ENCODE peak calls at places on chromosomes 6 and 20, in four cellular contexts. One of them, this sample, is unnamed.

GRCh38 chr6:84137051-84137375 is 90.4 kb downstream of the CEP162 start:
- DNase-seq in kidney: no peak
- DNase-seq in right lobe of liver: no peak
- DNase-seq in astrocyte of the spinal cord: peak; percentile 92
- DNase-seq in this sample: no peak

GRCh38 chr20:22407237-22408193 is 176.9 kb downstream of the FOXA2 start:
- DNase-seq in kidney: no peak
- DNase-seq in astrocyte of the spinal cord: no peak
- DNase-seq in right lobe of liver: no peak
- DNase-seq in this sample: no peak

GRCh38 chr6:31525932-31526591 is 2.7 kb upstream of the MCCD1 start:
- DNase-seq in astrocyte of the spinal cord: peak; percentile 18
- DNase-seq in right lobe of liver: no peak
- DNase-seq in kidney: no peak
- DNase-seq in this sample: no peak

GRCh38 chr6:43250992-43251373 is 7.7 kb downstream of the TTBK1 start:
- DNase-seq in right lobe of liver: no peak
- DNase-seq in kidney: no peak
- DNase-seq in astrocyte of the spinal cord: no peak
- DNase-seq in this sample: no peak

GRCh38 chr6:50236164-50236563 is 186.4 kb upstream of the DEFB112 start:
- DNase-seq in kidney: no peak
- DNase-seq in right lobe of liver: no peak
- DNase-seq in astrocyte of the spinal cord: no peak
- DNase-seq in this sample: no peak

GRCh38 chr6:130848945-130849344 is 21.7 kb downstream of the SMLR1 start:
- DNase-seq in kidney: no peak
- DNase-seq in right lobe of liver: no peak
- DNase-seq in astrocyte of the spinal cord: no peak
- DNase-seq in this sample: no peak

GRCh38 chr6:125944434-125944816 is 12.1 kb upstream of the HINT3 start:
- DNase-seq in astrocyte of the spinal cord: peak; percentile 51
- DNase-seq in kidney: peak; percentile 83
- DNase-seq in right lobe of liver: peak; percentile 91
- DNase-seq in this sample: no peak

GRCh38 chr6:133894795-133895401 is 6.0 kb downstream of the TCF21 start:
- DNase-seq in kidney: no peak
- DNase-seq in astrocyte of the spinal cord: peak; percentile 37
- DNase-seq in right lobe of liver: no peak
- DNase-seq in this sample: no peak

GRCh38 chr20:20731945-20732296 is 19.5 kb upstream of the RALGAPA2 start:
- DNase-seq in kidney: no peak
- DNase-seq in right lobe of liver: no peak
- DNase-seq in astrocyte of the spinal cord: peak; percentile 25
- DNase-seq in this sample: no peak

GRCh38 chr20:33443006-33443511 is 504 bp downstream of the SNTA1 start:
- DNase-seq in kidney: peak; percentile 84
- DNase-seq in right lobe of liver: peak; percentile 61
- DNase-seq in astrocyte of the spinal cord: no peak
- DNase-seq in this sample: no peak

GRCh38 chr20:50151034-50151743 is 2.3 kb downstream of the PEDS1 start:
- DNase-seq in astrocyte of the spinal cord: no peak
- DNase-seq in kidney: no peak
- DNase-seq in right lobe of liver: no peak
- DNase-seq in this sample: no peak

GRCh38 chr6:50822078-50822476 is 3.4 kb downstream of the TFAP2B start:
- DNase-seq in astrocyte of the spinal cord: no peak
- DNase-seq in right lobe of liver: no peak
- DNase-seq in kidney: no peak
- DNase-seq in this sample: no peak

GRCh38 chr6:169932491-169932890 is 181.1 kb downstream of the ERMARD start:
- DNase-seq in astrocyte of the spinal cord: no peak
- DNase-seq in right lobe of liver: no peak
- DNase-seq in kidney: peak; percentile 52
- DNase-seq in this sample: no peak

GRCh38 chr6:41073203-41073967 is 611 bp downstream of the NFYA start:
- DNase-seq in kidney: peak; percentile 95
- DNase-seq in astrocyte of the spinal cord: peak; percentile 81
- DNase-seq in right lobe of liver: peak; percentile 94
- DNase-seq in this sample: no peak

GRCh38 chr6:56604186-56604585 is 38.5 kb downstream of the DST start:
- DNase-seq in astrocyte of the spinal cord: no peak
- DNase-seq in right lobe of liver: no peak
- DNase-seq in kidney: no peak
- DNase-seq in this sample: no peak

GRCh38 chr20:1979116-1979778 is 14.6 kb downstream of the PDYN start:
- DNase-seq in astrocyte of the spinal cord: no peak
- DNase-seq in kidney: no peak
- DNase-seq in right lobe of liver: no peak
- DNase-seq in this sample: no peak

GRCh38 chr6:15417811-15418210 is 171.9 kb downstream of the JARID2 start:
- DNase-seq in astrocyte of the spinal cord: peak; percentile 90
- DNase-seq in kidney: no peak
- DNase-seq in right lobe of liver: no peak
- DNase-seq in this sample: no peak

GRCh38 chr6:7727951-7728854 is 2.3 kb downstream of the BMP6 start:
- DNase-seq in right lobe of liver: no peak
- DNase-seq in astrocyte of the spinal cord: no peak
- DNase-seq in kidney: peak; percentile 73
- DNase-seq in this sample: no peak

GRCh38 chr20:31472395-31473330 is 2.3 kb downstream of the DEFB124 start:
- DNase-seq in right lobe of liver: no peak
- DNase-seq in kidney: no peak
- DNase-seq in astrocyte of the spinal cord: no peak
- DNase-seq in this sample: no peak

GRCh38 chr6:33018904-33019303 is 9.5 kb upstream of the HLA-DOA start:
- DNase-seq in astrocyte of the spinal cord: peak; percentile 4
- DNase-seq in right lobe of liver: peak; percentile 72
- DNase-seq in kidney: peak; percentile 83
- DNase-seq in this sample: no peak

GRCh38 chr6:109318328-109318876 is 63.9 kb downstream of the CD164 start:
- DNase-seq in right lobe of liver: peak; percentile 69
- DNase-seq in kidney: no peak
- DNase-seq in astrocyte of the spinal cord: no peak
- DNase-seq in this sample: no peak

GRCh38 chr6:1771324-1771723 is 161.6 kb downstream of the FOXC1 start:
- DNase-seq in kidney: no peak
- DNase-seq in astrocyte of the spinal cord: no peak
- DNase-seq in right lobe of liver: no peak
- DNase-seq in this sample: no peak

GRCh38 chr6:1424306-1424927 is 35.0 kb downstream of the FOXF2 start:
- DNase-seq in kidney: no peak
- DNase-seq in right lobe of liver: peak; percentile 62
- DNase-seq in astrocyte of the spinal cord: peak; percentile 57
- DNase-seq in this sample: no peak

GRCh38 chr6:8005136-8005535 is 59.1 kb downstream of the BLOC1S5 start:
- DNase-seq in kidney: no peak
- DNase-seq in astrocyte of the spinal cord: no peak
- DNase-seq in right lobe of liver: no peak
- DNase-seq in this sample: no peak

GRCh38 chr20:38001173-38001875 is 31.9 kb downstream of the TTI1 start:
- DNase-seq in right lobe of liver: no peak
- DNase-seq in astrocyte of the spinal cord: peak; percentile 72
- DNase-seq in kidney: no peak
- DNase-seq in this sample: no peak

GRCh38 chr6:146788115-146788514 is 189.3 kb downstream of the ADGB start:
- DNase-seq in astrocyte of the spinal cord: no peak
- DNase-seq in kidney: no peak
- DNase-seq in right lobe of liver: no peak
- DNase-seq in this sample: peak; percentile 29

GRCh38 chr20:48350291-48350988 is 477.4 kb downstream of the PREX1 start:
- DNase-seq in right lobe of liver: no peak
- DNase-seq in astrocyte of the spinal cord: no peak
- DNase-seq in kidney: no peak
- DNase-seq in this sample: no peak

GRCh38 chr20:59823860-59824259 is 109.6 kb downstream of the SYCP2 start:
- DNase-seq in astrocyte of the spinal cord: no peak
- DNase-seq in right lobe of liver: no peak
- DNase-seq in kidney: no peak
- DNase-seq in this sample: no peak

GRCh38 chr6:42049116-42049809 is 1.1 kb upstream of the TAF8 start:
- DNase-seq in right lobe of liver: peak; percentile 52
- DNase-seq in kidney: peak; percentile 83
- DNase-seq in astrocyte of the spinal cord: no peak
- DNase-seq in this sample: no peak

GRCh38 chr20:44843863-44844262 is 33.5 kb upstream of the RIMS4 start:
- DNase-seq in kidney: no peak
- DNase-seq in astrocyte of the spinal cord: no peak
- DNase-seq in right lobe of liver: no peak
- DNase-seq in this sample: no peak

GRCh38 chr6:37005061-37005810 is at the start of gene FGD2:
- DNase-seq in kidney: no peak
- DNase-seq in astrocyte of the spinal cord: no peak
- DNase-seq in right lobe of liver: no peak
- DNase-seq in this sample: no peak

GRCh38 chr6:141202641-141203040 is 930.1 kb upstream of the GJE1 start:
- DNase-seq in kidney: no peak
- DNase-seq in astrocyte of the spinal cord: no peak
- DNase-seq in right lobe of liver: no peak
- DNase-seq in this sample: peak; percentile 57

GRCh38 chr6:24933868-24934401 is 1.8 kb downstream of the RIPOR2 start:
- DNase-seq in astrocyte of the spinal cord: no peak
- DNase-seq in kidney: no peak
- DNase-seq in right lobe of liver: no peak
- DNase-seq in this sample: no peak

GRCh38 chr6:136793348-136793747 is 1.1 kb upstream of the MAP3K5 start:
- DNase-seq in right lobe of liver: no peak
- DNase-seq in kidney: no peak
- DNase-seq in astrocyte of the spinal cord: no peak
- DNase-seq in this sample: no peak

GRCh38 chr20:58703765-58704331 is 11.2 kb downstream of the NPEPL1 start:
- DNase-seq in right lobe of liver: no peak
- DNase-seq in kidney: no peak
- DNase-seq in astrocyte of the spinal cord: no peak
- DNase-seq in this sample: no peak

GRCh38 chr6:100470721-100471120 is 6.0 kb upstream of the SIM1 start:
- DNase-seq in kidney: no peak
- DNase-seq in astrocyte of the spinal cord: no peak
- DNase-seq in right lobe of liver: no peak
- DNase-seq in this sample: no peak

GRCh38 chr6:143245656-143246055 is 185.0 kb downstream of the AIG1 start:
- DNase-seq in right lobe of liver: no peak
- DNase-seq in astrocyte of the spinal cord: no peak
- DNase-seq in kidney: no peak
- DNase-seq in this sample: no peak

GRCh38 chr6:31815025-31815838 is at the start of the genes HSPA1A and HSPA1L:
- DNase-seq in astrocyte of the spinal cord: peak; percentile 97
- DNase-seq in right lobe of liver: peak; percentile 98
- DNase-seq in kidney: peak; percentile 98
- DNase-seq in this sample: peak; percentile 89

GRCh38 chr6:150336299-150336698 is 32.5 kb upstream of the IYD start:
- DNase-seq in right lobe of liver: no peak
- DNase-seq in kidney: no peak
- DNase-seq in astrocyte of the spinal cord: no peak
- DNase-seq in this sample: no peak

DNA sequence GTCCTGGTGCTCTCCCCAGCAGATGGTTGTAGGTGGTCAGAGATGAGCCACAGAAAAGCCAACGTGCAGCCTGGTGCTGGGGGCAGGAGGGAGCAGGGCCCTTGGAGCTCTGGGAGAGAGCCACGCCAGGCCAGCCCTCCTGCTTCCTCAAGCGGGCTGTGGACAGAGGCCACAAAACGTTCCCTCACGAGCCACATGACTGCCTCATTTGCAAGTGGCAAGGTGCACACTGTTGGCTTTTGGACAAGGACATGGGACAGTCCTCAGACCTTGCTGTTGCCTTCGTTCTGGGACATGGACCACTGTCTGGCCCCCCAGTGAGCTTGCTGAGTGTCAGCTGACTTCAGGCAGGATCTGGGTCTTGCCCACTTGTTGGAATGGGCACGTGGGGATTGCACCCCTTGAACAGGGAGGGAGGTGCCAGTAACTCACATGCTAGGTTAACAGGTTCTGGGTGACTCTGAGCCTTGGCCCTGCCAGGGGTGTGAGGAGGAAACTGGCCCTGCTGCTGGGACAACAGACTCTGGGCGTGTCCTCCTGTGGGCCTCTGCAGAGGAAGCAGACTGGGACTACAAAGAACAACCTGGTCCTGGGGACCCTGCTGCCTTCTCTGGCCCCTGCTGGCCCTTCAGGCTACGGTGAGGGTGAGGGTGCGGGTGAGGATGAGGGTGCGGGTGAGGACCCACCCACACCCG is 2.6 kb downstream of the SLCO4A1 start:
- DNase-seq in astrocyte of the spinal cord: no peak
- DNase-seq in kidney: no peak
- DNase-seq in right lobe of liver: no peak
- DNase-seq in this sample: no peak
- H3K4me3 ChIP-seq in astrocyte of the spinal cord: no peak overlapping the region
- H3K4me3 ChIP-seq in kidney: no peak overlapping the region
- H3K4me3 ChIP-seq in right lobe of liver: no peak overlapping the region
- H3K4me3 ChIP-seq in this sample: peak overlapping the region; percentile 75

GRCh38 chr6:85798934-85799490 is 156.3 kb upstream of the SYNCRIP start:
- DNase-seq in kidney: no peak
- DNase-seq in right lobe of liver: no peak
- DNase-seq in astrocyte of the spinal cord: no peak
- DNase-seq in this sample: no peak
- TF ChIP-seq CTCF in kidney: no peak
- TF ChIP-seq CTCF in right lobe of liver: no peak
- TF ChIP-seq CTCF in astrocyte of the spinal cord: no peak
- TF ChIP-seq CTCF in this sample: no peak

DNA sequence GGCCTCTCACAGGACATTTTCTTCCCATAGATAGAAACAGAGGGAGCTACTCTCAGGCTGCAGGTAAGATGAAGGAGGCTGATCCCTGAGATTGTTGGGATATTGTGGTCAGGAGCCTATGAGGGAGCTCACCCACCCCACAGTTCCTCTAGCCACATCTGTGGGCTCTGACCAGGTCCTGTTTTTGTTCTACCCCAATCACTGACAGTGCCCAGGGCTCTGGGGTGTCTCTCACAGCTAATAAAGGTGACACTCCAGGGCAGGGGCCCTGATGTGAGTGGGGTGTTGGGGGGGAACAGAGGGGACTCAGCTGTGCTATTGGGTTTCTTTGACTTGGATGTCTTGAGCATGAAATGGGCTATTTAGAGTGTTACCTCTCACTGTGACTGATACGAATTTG is 2.7 kb downstream of the HLA-F start:
- DNase-seq in kidney: no peak
- DNase-seq in right lobe of liver: no peak
- DNase-seq in astrocyte of the spinal cord: no peak
- DNase-seq in this sample: no peak
- H3K4me3 ChIP-seq in kidney: no peak overlapping the region
- H3K4me3 ChIP-seq in right lobe of liver: no peak overlapping the region
- H3K4me3 ChIP-seq in astrocyte of the spinal cord: no peak overlapping the region
- H3K4me3 ChIP-seq in this sample: no peak overlapping the region

GRCh38 chr20:63979549-63980316 is at the start of gene SAMD10:
- DNase-seq in kidney: peak; percentile 88
- DNase-seq in right lobe of liver: peak; percentile 65
- DNase-seq in astrocyte of the spinal cord: peak; percentile 32
- DNase-seq in this sample: no peak
- TF ChIP-seq CTCF in kidney: no peak
- TF ChIP-seq CTCF in right lobe of liver: peak; percentile 17
- TF ChIP-seq CTCF in astrocyte of the spinal cord: no peak
- TF ChIP-seq CTCF in this sample: no peak

This sample was measured in HFF-Myc.